ENCODE peak calls at places on chromosomes 13 and 19, in eight cellular contexts. S is neural crest cell; J is CD8-positive, alpha-beta T cell; O is choroid plexus epithelial cell; K is AG04449; Z is endothelial cell; N is adrenal gland; F is tibial nerve. I is an unnamed sample.

GRCh38 chr19:30063184-30064020 is 121.4 kb downstream of the URI1 start:
- DNase-seq in O (no peak), K (no peak), J (no peak), N (no peak), F (no peak), S (no peak), Z (no peak), I (peak)

GRCh38 chr19:5403968-5404640 is 51.1 kb upstream of the ZNRF4 start:
- DNase-seq in O (peak), N (peak), K (peak), S (peak), Z (peak), F (peak), J (peak), I (no peak)

GRCh38 chr13:97259787-97260641 is 37.9 kb downstream of the MBNL2 start:
- DNase-seq in N (peak), S (no peak), O (peak), J (no peak), F (no peak), Z (no peak), K (peak), I (no peak)

GRCh38 chr13:97133554-97133953 is 88.6 kb upstream of the MBNL2 start:
- DNase-seq in F (no peak), K (no peak), S (no peak), O (no peak), Z (no peak), J (no peak), N (no peak), I (no peak)

GRCh38 chr19:47698631-47699359 is 14.4 kb upstream of the EHD2 start:
- DNase-seq in Z (no peak), N (no peak), S (no peak), F (no peak), J (no peak), K (no peak), O (no peak), I (no peak)

GRCh38 chr13:20400774-20401173 is 124.9 kb downstream of the CRYL1 start:
- DNase-seq in N (no peak), O (peak), K (peak), Z (no peak), S (no peak), J (no peak), F (no peak), I (no peak)

GRCh38 chr13:112740502-112741131 is 50.8 kb downstream of the ATP11A start:
- DNase-seq in O (peak), K (no peak), Z (no peak), S (no peak), F (peak), N (peak), J (no peak), I (no peak)

GRCh38 chr19:459724-460511 is 915 bp downstream of the SHC2 start:
- DNase-seq in F (peak), O (peak), J (peak), K (no peak), S (peak), Z (peak), N (peak), I (no peak)

GRCh38 chr13:30257433-30258099 is 49.8 kb downstream of the KATNAL1 start:
- DNase-seq in K (no peak), Z (no peak), S (peak), F (no peak), O (peak), J (no peak), N (no peak), I (no peak)

DNA sequence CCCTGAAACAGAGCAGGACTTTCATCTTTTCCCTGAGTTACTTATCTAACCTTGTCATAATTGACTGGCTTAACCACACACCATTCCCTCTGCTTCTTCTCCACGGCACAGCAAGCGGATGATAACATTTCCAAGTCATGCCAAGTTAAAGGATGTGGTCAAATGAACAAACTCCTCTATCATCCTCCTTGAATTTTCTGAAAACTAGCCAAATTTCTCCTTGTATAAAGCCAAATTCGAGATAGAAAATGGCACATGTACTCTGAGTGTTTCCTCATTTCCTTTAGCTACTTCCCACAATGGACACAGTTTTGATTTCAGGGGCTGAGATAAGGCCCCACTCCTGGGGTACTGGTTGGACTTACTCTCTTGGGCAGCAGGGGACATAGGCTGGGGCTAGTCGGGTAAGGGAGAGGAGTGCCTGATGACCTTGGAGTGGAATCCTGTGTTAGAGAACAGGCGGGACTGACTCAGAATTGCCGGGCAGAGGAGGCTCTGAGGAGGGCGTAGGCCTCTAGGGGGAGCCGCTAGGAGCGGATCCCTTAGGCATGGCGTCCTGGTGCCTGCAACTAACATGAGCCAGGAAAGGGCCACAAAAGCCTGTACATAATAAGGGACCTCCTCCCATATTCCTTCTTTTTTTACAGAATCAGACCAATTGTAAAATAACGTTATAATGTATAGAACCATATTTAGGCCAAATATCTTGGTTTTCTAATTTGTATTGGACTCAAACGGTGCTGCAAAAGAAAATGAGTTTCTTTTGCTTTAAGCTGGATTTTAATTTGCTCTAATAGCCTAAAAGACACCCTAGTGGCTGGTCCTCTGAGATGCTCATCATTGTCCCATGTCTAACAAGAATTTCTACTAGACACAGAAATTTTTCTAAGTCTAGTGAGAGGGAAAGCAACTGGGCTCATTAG is 20.4 kb upstream of the TMTC4 start:
- DNase-seq in S (peak), J (no peak), N (peak), Z (peak), K (no peak), F (no peak), O (peak), I (no peak)
- TF ChIP-seq CTCF in S (peak), J (no peak), N (peak), Z (no peak), K (peak), F (no peak), O (peak), I (no peak)

DNA sequence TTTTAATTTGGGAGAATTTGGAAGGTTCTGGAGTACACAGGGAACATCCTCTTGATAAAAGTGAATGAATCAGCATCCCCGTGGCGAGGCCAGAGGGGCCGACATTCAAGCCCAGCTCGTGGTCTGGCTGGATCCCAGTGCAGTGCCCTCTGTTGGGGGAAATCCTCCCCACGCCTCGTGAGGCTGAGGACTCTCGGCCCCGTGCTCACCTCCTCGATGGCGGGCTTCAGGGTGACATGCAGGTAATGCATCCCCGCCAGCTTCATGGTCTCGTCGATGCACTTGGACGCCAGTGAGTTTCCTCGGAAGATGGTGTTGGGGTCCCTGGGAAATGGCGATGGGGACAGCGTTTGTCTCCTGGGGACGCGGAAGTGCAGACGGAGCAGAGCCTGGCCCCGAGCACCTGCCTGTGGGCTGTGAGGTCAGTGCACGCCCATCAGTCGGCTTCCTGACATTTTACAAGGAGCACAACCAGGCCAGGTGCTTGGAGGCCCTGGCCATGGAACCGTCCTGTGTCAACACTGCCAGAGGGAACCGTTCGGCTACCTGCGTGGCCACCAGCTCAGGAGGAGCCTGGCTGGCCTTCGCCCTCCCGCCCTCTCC is 43.3 kb upstream of the C13orf46 start:
- DNase-seq in F (no peak), Z (no peak), O (peak), J (no peak), K (no peak), N (no peak), S (no peak), I (no peak)
- TF ChIP-seq CTCF in F (no peak), Z (no peak), O (peak), J (no peak), K (peak), N (no peak), S (peak), I (no peak)

GRCh38 chr13:50082426-50083283 is 67.4 kb downstream of the KCNRG start:
- DNase-seq in S (peak), K (no peak), Z (peak), N (peak), F (peak), O (peak), J (peak), I (peak)

GRCh38 chr13:50080158-50080855 is 65.1 kb downstream of the KCNRG start:
- DNase-seq in F (peak), O (peak), S (peak), N (peak), Z (peak), J (peak), K (no peak), I (no peak)

GRCh38 chr13:50081899-50082425 is 66.7 kb downstream of the KCNRG start:
- DNase-seq in O (peak), Z (peak), N (peak), F (peak), S (peak), J (peak), K (peak), I (peak)

GRCh38 chr13:50080856-50081105 is 65.5 kb downstream of the KCNRG start:
- DNase-seq in Z (no peak), F (no peak), J (no peak), O (peak), N (no peak), S (no peak), K (no peak), I (no peak)

DNA sequence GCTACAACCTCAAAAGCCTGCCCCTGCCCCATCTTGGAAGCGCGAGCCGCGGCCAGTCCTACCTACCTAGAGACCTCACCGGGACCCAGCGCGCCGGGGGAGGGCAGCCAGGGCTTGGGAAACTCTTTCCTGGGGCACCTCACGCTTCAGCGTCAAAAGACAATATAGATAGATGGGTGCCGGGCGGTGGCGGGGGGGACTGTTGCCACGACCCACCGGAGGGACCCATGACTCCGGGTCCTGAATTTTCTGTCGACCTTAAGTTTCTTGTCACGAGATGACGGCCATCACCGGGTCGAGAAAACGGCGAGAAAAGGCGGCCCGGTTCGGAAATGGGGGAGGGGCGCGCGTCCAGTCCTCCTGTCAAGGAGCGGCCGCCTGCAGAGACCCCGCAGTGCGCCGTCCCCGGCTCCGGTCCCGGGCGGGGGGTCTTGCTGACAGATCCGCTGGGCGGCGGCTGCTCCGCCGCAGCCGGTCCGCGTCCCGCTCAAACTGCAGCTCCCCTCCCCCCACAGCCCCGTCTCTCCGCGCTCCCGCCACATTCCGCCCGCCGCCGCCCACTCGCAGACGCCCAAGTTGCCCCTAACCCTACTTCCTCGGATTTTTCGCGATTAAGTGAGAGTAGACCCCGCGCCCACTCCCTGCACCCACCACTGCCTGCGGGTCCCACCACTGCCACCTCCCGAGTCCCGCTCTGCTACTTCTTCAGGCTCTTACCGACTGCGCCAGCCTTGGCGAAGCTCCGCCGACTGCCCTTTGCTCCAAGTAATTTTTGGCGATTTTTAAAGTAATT is 66.1 kb downstream of the KCNRG start:
- DNase-seq in O (no peak), J (peak), Z (peak), N (peak), S (peak), F (peak), K (no peak), I (peak)
- TF ChIP-seq CTCF in O (peak), J (peak), Z (no peak), N (peak), S (peak), F (no peak), K (no peak), I (no peak)

GRCh38 chr13:100584901-100585300 is 3.7 kb downstream of the GGACT start:
- DNase-seq in N (no peak), Z (no peak), J (no peak), O (no peak), F (no peak), S (no peak), K (no peak), I (no peak)

GRCh38 chr13:100589178-100589725 is 663 bp upstream of the GGACT start:
- DNase-seq in F (no peak), N (no peak), J (no peak), O (no peak), S (no peak), Z (no peak), K (no peak), I (no peak)

GRCh38 chr13:100594255-100594654 is 5.7 kb upstream of the GGACT start:
- DNase-seq in Z (no peak), F (no peak), S (no peak), K (no peak), J (no peak), N (peak), O (no peak), I (no peak)

DNA sequence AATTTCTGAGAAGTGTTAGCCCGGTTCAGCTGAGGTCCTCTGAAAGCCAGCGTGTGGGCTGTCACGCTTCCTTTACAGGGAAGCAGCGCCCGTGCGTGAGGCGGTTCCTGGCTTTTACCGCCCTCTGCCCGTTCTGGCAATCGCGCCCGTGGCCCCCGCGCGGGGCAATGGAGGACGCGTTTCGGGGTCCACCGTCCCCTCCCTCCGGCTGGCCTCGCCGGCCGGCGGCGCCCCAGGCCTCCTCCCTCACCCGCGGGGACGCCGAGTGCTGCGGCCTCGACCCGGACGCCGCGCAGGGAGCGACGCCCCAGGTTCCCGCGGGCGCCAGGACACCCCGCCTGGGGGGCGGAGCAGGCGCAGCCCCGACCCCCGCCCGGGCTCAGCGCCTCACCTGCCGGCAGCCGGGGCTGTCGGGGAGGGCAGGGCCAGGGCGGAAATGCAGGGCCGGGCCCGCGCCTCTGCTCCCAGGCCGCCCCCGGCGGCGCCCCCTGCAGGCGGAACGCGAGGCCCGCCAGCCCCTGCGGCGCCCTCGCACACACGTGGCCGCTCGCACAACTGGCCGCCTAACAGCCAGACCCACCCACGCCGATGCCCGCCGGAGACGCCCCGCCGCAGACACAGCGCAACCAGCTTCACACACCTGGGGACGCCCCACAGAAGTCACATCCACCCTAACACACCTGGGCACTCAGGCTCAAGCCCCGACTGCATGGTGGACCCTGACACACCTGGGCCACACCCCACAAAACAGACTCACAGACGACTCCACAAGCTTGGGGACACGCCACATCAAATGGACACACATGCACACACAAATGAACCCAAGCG is at the start of gene GGACT:
- DNase-seq in N (peak), K (no peak), F (peak), Z (peak), J (peak), O (peak), S (peak), I (peak)
- TF ChIP-seq CTCF in N (peak), K (peak), F (peak), Z (peak), J (peak), O (peak), S (peak), I (peak)

DNA sequence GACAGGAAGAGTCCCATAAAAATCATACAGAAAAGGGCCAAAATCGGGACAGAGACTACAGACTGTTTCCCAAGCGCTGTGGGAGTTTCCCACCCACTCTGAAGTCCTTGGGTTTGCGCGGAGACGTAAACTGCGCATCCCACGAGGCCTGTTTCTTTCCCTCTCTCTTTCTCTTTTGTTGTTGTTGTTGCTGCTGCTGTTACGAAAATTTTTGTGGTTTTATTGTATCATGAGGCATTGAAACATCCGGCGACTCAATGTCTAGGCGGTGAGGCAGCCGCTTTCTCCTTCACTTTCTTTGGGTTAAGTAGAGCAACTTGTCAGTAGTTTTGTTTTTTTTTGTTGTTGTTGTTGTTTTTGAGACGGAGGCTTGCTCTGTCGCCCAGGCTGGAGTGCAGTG is 1.6 kb upstream of the PPP1R12C start:
- DNase-seq in K (no peak), J (no peak), S (no peak), F (no peak), Z (no peak), O (no peak), N (no peak), I (no peak)
- TF ChIP-seq CTCF in K (no peak), J (no peak), S (no peak), F (no peak), Z (no peak), O (no peak), N (no peak), I (no peak)

GRCh38 chr19:41930926-41931592 is 2.8 kb upstream of the ERFL start:
- DNase-seq in K (no peak), N (no peak), Z (no peak), J (no peak), F (no peak), O (no peak), S (no peak), I (no peak)
- TF ChIP-seq CTCF in K (peak), N (no peak), Z (peak), J (peak), F (no peak), O (peak), S (peak), I (peak)

GRCh38 chr19:35740423-35741215 is 1.6 kb downstream of the IGFLR1 start:
- DNase-seq in F (peak), K (peak), S (peak), N (peak), J (peak), Z (peak), O (peak), I (peak)
- TF ChIP-seq CTCF in F (peak), K (peak), S (peak), N (peak), J (no peak), Z (no peak), O (peak), I (peak)

DNA sequence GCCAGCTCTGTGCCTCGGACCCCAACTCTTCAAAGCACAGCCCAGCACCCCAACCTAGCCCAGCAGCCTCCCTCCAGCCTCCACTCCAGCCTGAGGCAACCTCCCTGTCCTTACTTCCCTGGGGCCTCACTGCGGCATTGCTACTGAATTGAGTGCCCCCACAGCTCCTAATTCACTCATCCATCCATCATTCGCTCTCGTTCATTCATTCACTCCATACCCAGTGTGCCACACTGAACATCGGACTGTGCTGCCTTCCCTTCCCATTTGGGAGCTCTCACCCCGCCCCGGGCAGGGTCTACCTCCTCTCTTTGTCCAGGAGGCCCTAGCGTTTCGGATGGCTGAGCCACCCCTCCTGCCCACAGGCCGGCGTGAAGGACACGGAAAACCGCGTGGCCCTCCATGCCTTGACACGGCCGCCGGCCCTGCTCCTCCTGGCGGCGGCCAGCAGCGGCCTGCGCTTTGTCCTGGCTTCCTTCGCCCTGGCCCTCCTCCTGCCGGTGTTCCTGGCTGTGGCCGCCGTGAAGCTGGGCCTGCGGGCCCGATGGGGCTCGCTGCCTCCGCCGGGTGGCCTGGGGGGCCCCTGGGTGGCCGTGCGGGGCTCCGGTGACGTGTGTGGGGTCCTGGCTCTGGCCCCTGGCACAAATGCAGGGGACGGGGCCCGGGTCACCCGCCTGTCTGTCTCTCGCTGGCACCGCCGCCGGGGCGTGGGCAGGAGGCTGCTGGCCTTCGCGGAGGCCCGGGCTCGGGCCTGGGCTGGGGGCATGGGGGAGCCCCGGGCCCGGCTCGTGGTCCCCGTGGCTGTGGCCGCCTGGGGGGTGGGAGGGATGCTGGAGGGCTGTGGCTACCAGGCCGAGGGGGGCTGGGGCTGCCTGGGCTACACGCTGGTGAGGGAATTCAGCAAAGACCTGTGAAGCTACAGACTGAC is 1.3 kb downstream of the NAT14 start:
- DNase-seq in S (no peak), Z (no peak), O (no peak), K (no peak), N (peak), J (no peak), F (no peak), I (no peak)
- TF ChIP-seq CTCF in S (no peak), Z (no peak), O (no peak), K (no peak), N (peak), J (no peak), F (no peak), I (no peak)

GRCh38 chr13:111049791-111050538 is 65.1 kb upstream of the ARHGEF7 start:
- DNase-seq in S (no peak), O (peak), Z (no peak), N (peak), K (no peak), F (peak), J (no peak), I (no peak)
- TF ChIP-seq CTCF in S (peak), O (peak), Z (no peak), N (peak), K (peak), F (peak), J (no peak), I (no peak)

GRCh38 chr19:13171146-13171545 is 20.9 kb downstream of the IER2 start:
- DNase-seq in N (no peak), O (no peak), K (no peak), S (no peak), J (no peak), Z (no peak), F (no peak), I (no peak)
- TF ChIP-seq CTCF in N (no peak), O (no peak), K (no peak), S (no peak), J (no peak), Z (no peak), F (no peak), I (no peak)

I was measured in CD14-positive monocyte.